ENCODE peak calls at places on chromosomes 4 and X, in six cellular contexts. A is IMR-90, F is neuronal stem cell, K is mesenchymal stem cell, R is H1, U is trophoblast cell. G is an unnamed sample.

GRCh38 chrX:44945736-44946135 is 72.7 kb downstream of the KDM6A start:
- DNase-seq in A (no peak), F (no peak), K (no peak), R (no peak), U (peak; percentile 4), G (no peak)

GRCh38 chrX:43557792-43558191 is 98.3 kb upstream of the MAOA start:
- DNase-seq in A (peak; percentile 49), F (peak; percentile 15), K (peak; percentile 54), R (no peak), U (peak; percentile 27), G (peak; percentile 45)

GRCh38 chr4:180058731-180059215 is 2184.4 kb upstream of the TENM3 start:
- DNase-seq in A (peak; percentile 44), F (peak; percentile 61), K (peak; percentile 67), R (peak; percentile 81), U (no peak), G (peak; percentile 78)

GRCh38 chr4:169620846-169621228 is 459 bp downstream of the CLCN3 start:
- DNase-seq in A (no peak), F (peak; percentile 20), K (peak; percentile 61), R (no peak), U (peak; percentile 21), G (no peak)

GRCh38 chr4:46975144-46975543 is 18.2 kb downstream of the GABRA4 start:
- DNase-seq in A (no peak), F (no peak), K (no peak), R (no peak), U (no peak), G (no peak)

GRCh38 chr4:119139316-119139715 is 3.7 kb downstream of the MYOZ2 start:
- DNase-seq in A (no peak), F (no peak), K (no peak), R (no peak), U (no peak), G (no peak)

GRCh38 chrX:113982766-113983165 is 601.1 kb upstream of the HTR2C start:
- DNase-seq in A (no peak), F (no peak), K (no peak), R (no peak), U (no peak), G (no peak)

GRCh38 chrX:10897768-10898167 is 213.4 kb upstream of the HCCS start:
- DNase-seq in A (no peak), F (no peak), K (no peak), R (peak; percentile 51), U (no peak), G (peak; percentile 31)

GRCh38 chrX:153408871-153409351 is 2.4 kb upstream of the ZFP92 start:
- DNase-seq in A (no peak), F (no peak), K (no peak), R (no peak), U (no peak), G (no peak)

GRCh38 chr4:3019471-3019870 is 54.9 kb downstream of the HTT-AS start:
- DNase-seq in A (no peak), F (no peak), K (no peak), R (no peak), U (no peak), G (no peak)

GRCh38 chr4:48227662-48228061 is 42.0 kb downstream of the TEC start:
- DNase-seq in A (no peak), F (no peak), K (no peak), R (no peak), U (no peak), G (no peak)

GRCh38 chr4:43782391-43782790 is 666.2 kb downstream of the KCTD8 start:
- DNase-seq in A (no peak), F (no peak), K (no peak), R (no peak), U (no peak), G (no peak)

GRCh38 chr4:111400736-111401135 is 744.5 kb upstream of the FAM241A start:
- DNase-seq in A (peak; percentile 81), F (no peak), K (peak; percentile 22), R (no peak), U (no peak), G (no peak)

GRCh38 chr4:145852256-145852839 is 86.3 kb downstream of the ZNF827 start:
- DNase-seq in A (no peak), F (no peak), K (no peak), R (no peak), U (no peak), G (no peak)

GRCh38 chr4:152156448-152156847 is 379.4 kb downstream of the FBXW7 start:
- DNase-seq in A (no peak), F (no peak), K (no peak), R (no peak), U (peak; percentile 21), G (no peak)

GRCh38 chr4:138952405-138952804 is 63.2 kb upstream of the NOCT start:
- DNase-seq in A (peak; percentile 23), F (no peak), K (no peak), R (peak; percentile 17), U (peak; percentile 62), G (no peak)

GRCh38 chrX:115958687-115959359 is 211.7 kb upstream of the AGTR2 start:
- DNase-seq in A (no peak), F (no peak), K (no peak), R (no peak), U (no peak), G (peak; percentile 29)

GRCh38 chr4:7393491-7394183 is 41.1 kb downstream of the PSAPL1 start:
- DNase-seq in A (no peak), F (no peak), K (no peak), R (peak; percentile 44), U (no peak), G (peak; percentile 19)

GRCh38 chr4:2930135-2930805 is 32.9 kb downstream of the NOP14 start:
- DNase-seq in A (no peak), F (no peak), K (no peak), R (no peak), U (no peak), G (peak; percentile 20)

GRCh38 chr4:89382439-89382838 is 74.8 kb upstream of the GPRIN3 start:
- DNase-seq in A (no peak), F (no peak), K (no peak), R (no peak), U (no peak), G (no peak)

GRCh38 chr4:188728359-188728758 is 589.1 kb downstream of the TRIML1 start:
- DNase-seq in A (peak; percentile 27), F (no peak), K (no peak), R (no peak), U (no peak), G (no peak)

GRCh38 chr4:4717692-4718091 is 141.8 kb upstream of the MSX1 start:
- DNase-seq in A (no peak), F (no peak), K (no peak), R (no peak), U (no peak), G (no peak)

GRCh38 chr4:55668449-55668848 is 32.4 kb upstream of the NMU start:
- DNase-seq in A (no peak), F (no peak), K (no peak), R (no peak), U (no peak), G (no peak)

GRCh38 chrX:115892787-115893671 is 277.5 kb upstream of the AGTR2 start:
- DNase-seq in A (peak; percentile 54), F (no peak), K (peak; percentile 20), R (peak; percentile 44), U (no peak), G (peak; percentile 68)

GRCh38 chrX:153689654-153690465 is 2.1 kb downstream of the SLC6A8 start:
- DNase-seq in A (peak; percentile 23), F (no peak), K (no peak), R (no peak), U (no peak), G (peak; percentile 59)

GRCh38 chr4:20982544-20982943 is 282.3 kb downstream of the PACRGL start:
- DNase-seq in A (no peak), F (no peak), K (no peak), R (no peak), U (no peak), G (no peak)

GRCh38 chr4:80184053-80184790 is 13.1 kb upstream of the PRDM8 start:
- DNase-seq in A (peak; percentile 82), F (peak; percentile 82), K (peak; percentile 84), R (peak; percentile 99), U (peak; percentile 61), G (peak; percentile 94)

GRCh38 chr4:26076000-26076587 is 162.1 kb downstream of the SMIM20 start:
- DNase-seq in A (peak; percentile 81), F (no peak), K (peak; percentile 58), R (no peak), U (no peak), G (no peak)
- H3K9ac ChIP-seq in A (no peak overlapping the region), F (no peak overlapping the region), K (peak overlapping the region; percentile 67), R (no peak overlapping the region), U (no peak overlapping the region), G (no peak overlapping the region)

DNA sequence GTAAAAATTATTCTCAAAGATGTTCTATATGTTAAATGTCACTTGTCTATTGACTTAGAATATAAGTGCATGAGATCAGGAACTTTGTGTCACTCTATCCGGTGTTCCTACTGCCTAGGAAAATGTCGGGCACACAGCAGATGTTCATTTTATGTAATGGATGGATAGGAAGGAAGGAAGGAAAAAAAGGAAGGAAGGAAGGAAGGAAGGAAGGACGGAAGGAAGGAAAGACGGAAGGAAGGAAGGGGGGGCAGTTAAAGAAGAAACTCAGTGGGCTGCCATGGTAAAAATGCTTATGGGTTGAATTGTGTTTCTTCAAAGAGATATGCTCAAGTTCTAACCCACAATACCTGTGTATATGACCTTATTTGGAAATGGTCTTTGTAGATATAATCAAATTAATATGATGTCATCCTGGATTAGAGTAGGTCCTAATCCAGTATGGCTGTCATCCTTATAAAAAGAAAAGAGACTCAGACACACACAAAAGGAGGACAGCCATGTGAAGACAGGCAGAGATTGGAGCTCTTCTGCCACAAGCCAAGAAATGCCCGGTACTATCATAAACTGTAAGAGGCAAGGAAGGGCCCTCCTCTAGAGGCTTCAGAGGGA is 86.3 kb downstream of the COL25A1 start:
- DNase-seq in A (no peak), F (no peak), K (no peak), R (no peak), U (no peak), G (no peak)
- H3K14ac ChIP-seq in A (no peak overlapping the region), F (no peak overlapping the region), K (no peak overlapping the region), R (no peak overlapping the region), U (no peak overlapping the region), G (no peak overlapping the region)

GRCh38 chr4:142547974-142548373 is 298.1 kb downstream of the INPP4B start:
- DNase-seq in A (peak; percentile 57), F (no peak), K (no peak), R (no peak), U (no peak), G (no peak)
- H3K9ac ChIP-seq in A (no peak overlapping the region), F (no peak overlapping the region), K (no peak overlapping the region), R (no peak overlapping the region), U (no peak overlapping the region), G (no peak overlapping the region)

DNA sequence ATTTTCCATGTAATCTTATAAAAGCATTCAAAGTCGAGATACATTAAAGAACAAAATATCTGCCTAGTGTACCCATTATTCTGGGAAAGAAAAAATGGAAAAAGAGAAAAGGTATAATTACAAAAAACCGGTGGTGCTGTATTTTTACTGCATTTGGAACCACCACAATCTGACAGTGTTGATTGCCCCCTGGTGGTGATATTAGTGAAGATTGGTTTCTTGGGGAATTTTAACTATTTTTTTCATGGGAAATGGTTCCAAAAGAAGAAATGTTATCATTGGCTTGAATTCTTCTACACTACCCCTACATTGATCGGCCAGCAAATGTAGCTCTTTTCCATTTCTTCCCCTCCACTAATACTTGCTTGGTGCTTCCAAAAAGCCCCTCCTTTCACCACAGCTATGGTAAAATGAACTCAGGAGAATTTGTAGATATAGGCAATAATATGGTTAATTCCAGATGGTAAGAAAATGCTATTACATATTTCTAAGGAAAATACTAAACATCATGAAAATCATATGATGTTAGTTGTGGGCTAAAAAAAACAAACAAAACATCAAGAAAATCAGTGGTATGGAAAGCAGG is 50.0 kb downstream of the COX18 start:
- DNase-seq in A (peak; percentile 47), F (peak; percentile 23), K (peak; percentile 49), R (no peak), U (peak; percentile 20), G (no peak)
- H3K14ac ChIP-seq in A (no peak overlapping the region), F (no peak overlapping the region), K (no peak overlapping the region), R (no peak overlapping the region), U (no peak overlapping the region), G (no peak overlapping the region)

G was measured in H9.